ENCODE peak calls at places on chromosome 7, in nine cellular contexts. P is AG04450; C is IMR-90; T is natural killer cell; N is fibroblast of mammary gland; B is progenitor cell of endocrine pancreas; X is A549; A is MM.1S; D is CD8-positive, alpha-beta T cell. V is an unnamed sample.

GRCh38 chr7:131859162-131859821 is 302.9 kb upstream of the PODXL start:
- DNase-seq in P (peak), C (peak), T (no peak), N (peak), B (peak), X (peak), A (peak), D (peak), V (peak)

GRCh38 chr7:46015107-46015868 is 94.2 kb upstream of the IGFBP3 start:
- DNase-seq in P (no peak), C (peak), T (no peak), N (no peak), B (peak), X (no peak), A (peak), D (no peak), V (no peak)

GRCh38 chr7:74043523-74043951 is 15.6 kb downstream of the ELN start:
- DNase-seq in P (peak), C (peak), T (no peak), N (peak), B (no peak), X (no peak), A (no peak), D (no peak), V (no peak)

GRCh38 chr7:114081606-114082425 is 163.0 kb upstream of the PPP1R3A start:
- DNase-seq in P (peak), C (peak), T (no peak), N (peak), B (no peak), X (peak), A (peak), D (no peak), V (no peak)

GRCh38 chr7:15921576-15921975 is 235.1 kb upstream of the MEOX2 start:
- DNase-seq in P (no peak), C (peak), T (no peak), N (peak), B (no peak), X (no peak), A (no peak), D (no peak), V (no peak)

GRCh38 chr7:251446-252175 is 38.4 kb upstream of the FOXL3 start:
- DNase-seq in P (no peak), C (no peak), T (no peak), N (no peak), B (no peak), X (no peak), A (no peak), D (no peak), V (no peak)

GRCh38 chr7:18607025-18607424 is 111.5 kb downstream of the HDAC9 start:
- DNase-seq in P (no peak), C (peak), T (no peak), N (peak), B (no peak), X (no peak), A (no peak), D (no peak), V (no peak)

GRCh38 chr7:40882071-40882658 is 747.4 kb downstream of the SUGCT start:
- DNase-seq in P (no peak), C (no peak), T (no peak), N (no peak), B (no peak), X (no peak), A (no peak), D (no peak), V (no peak)

GRCh38 chr7:88217675-88218427 is 2.0 kb downstream of the SRI start:
- DNase-seq in P (no peak), C (no peak), T (no peak), N (no peak), B (no peak), X (no peak), A (peak), D (no peak), V (no peak)

GRCh38 chr7:41912851-41913580 is 210.1 kb upstream of the INHBA start:
- DNase-seq in P (no peak), C (peak), T (no peak), N (peak), B (no peak), X (no peak), A (no peak), D (no peak), V (no peak)

GRCh38 chr7:44466300-44467216 is 23.9 kb downstream of the NUDCD3 start:
- DNase-seq in P (no peak), C (peak), T (no peak), N (peak), B (no peak), X (no peak), A (no peak), D (no peak), V (no peak)

GRCh38 chr7:29914180-29914579 is 75.4 kb downstream of the SCRN1 start:
- DNase-seq in P (no peak), C (no peak), T (no peak), N (no peak), B (no peak), X (no peak), A (no peak), D (no peak), V (no peak)

GRCh38 chr7:240887-241421 is 48.6 kb downstream of the FAM20C start:
- DNase-seq in P (no peak), C (no peak), T (no peak), N (no peak), B (no peak), X (no peak), A (no peak), D (no peak), V (peak)

GRCh38 chr7:30173058-30173897 is 38.5 kb downstream of the MTURN start:
- DNase-seq in P (peak), C (peak), T (no peak), N (peak), B (no peak), X (no peak), A (no peak), D (no peak), V (no peak)

GRCh38 chr7:146791344-146792300 is 675.0 kb downstream of the CNTNAP2 start:
- DNase-seq in P (no peak), C (no peak), T (no peak), N (no peak), B (no peak), X (no peak), A (no peak), D (no peak), V (no peak)

GRCh38 chr7:23594879-23595604 is 2.1 kb upstream of the CCDC126 start:
- DNase-seq in P (no peak), C (no peak), T (no peak), N (peak), B (no peak), X (no peak), A (no peak), D (no peak), V (no peak)

GRCh38 chr7:127874951-127875608 is 156.2 kb downstream of the LRRC4 start:
- DNase-seq in P (no peak), C (peak), T (no peak), N (peak), B (no peak), X (no peak), A (no peak), D (no peak), V (no peak)

GRCh38 chr7:41224063-41224763 is 478.7 kb downstream of the INHBA start:
- DNase-seq in P (no peak), C (peak), T (no peak), N (peak), B (no peak), X (no peak), A (no peak), D (no peak), V (no peak)

GRCh38 chr7:14504134-14504533 is 398.4 kb downstream of the DGKB start:
- DNase-seq in P (no peak), C (no peak), T (no peak), N (no peak), B (no peak), X (no peak), A (no peak), D (no peak), V (no peak)

GRCh38 chr7:44914992-44915607 is 29.8 kb upstream of the PURB start:
- DNase-seq in P (no peak), C (no peak), T (no peak), N (no peak), B (no peak), X (no peak), A (no peak), D (peak), V (no peak)

GRCh38 chr7:8176370-8177081 is 85.4 kb downstream of the ICA1 start:
- DNase-seq in P (no peak), C (no peak), T (peak), N (no peak), B (no peak), X (no peak), A (peak), D (peak), V (no peak)

GRCh38 chr7:88795553-88795952 is at the start of gene TEX47:
- DNase-seq in P (no peak), C (no peak), T (no peak), N (no peak), B (no peak), X (no peak), A (no peak), D (no peak), V (no peak)

GRCh38 chr7:74657692-74658170 is at the start of gene GTF2I:
- DNase-seq in P (no peak), C (no peak), T (no peak), N (no peak), B (peak), X (no peak), A (no peak), D (no peak), V (no peak)

GRCh38 chr7:15459018-15459621 is 102.7 kb downstream of the AGMO start:
- DNase-seq in P (no peak), C (no peak), T (no peak), N (peak), B (no peak), X (no peak), A (no peak), D (no peak), V (no peak)

GRCh38 chr7:34371922-34372321 is 286.1 kb upstream of the NPSR1 start:
- DNase-seq in P (no peak), C (no peak), T (no peak), N (no peak), B (no peak), X (no peak), A (no peak), D (no peak), V (no peak)

GRCh38 chr7:149255174-149255573 is 6.8 kb upstream of the ZNF783 start:
- DNase-seq in P (no peak), C (no peak), T (no peak), N (no peak), B (no peak), X (no peak), A (no peak), D (no peak), V (no peak)

GRCh38 chr7:112297681-112298080 is 91.2 kb downstream of the ZNF277 start:
- DNase-seq in P (no peak), C (no peak), T (no peak), N (no peak), B (no peak), X (no peak), A (no peak), D (no peak), V (no peak)

GRCh38 chr7:44796034-44796503 is 412 bp upstream of the PPIA start:
- DNase-seq in P (no peak), C (peak), T (no peak), N (peak), B (no peak), X (peak), A (peak), D (no peak), V (no peak)

GRCh38 chr7:155298288-155298833 is 683 bp downstream of the INSIG1 start:
- DNase-seq in P (no peak), C (no peak), T (no peak), N (no peak), B (no peak), X (no peak), A (peak), D (peak), V (no peak)

GRCh38 chr7:21253740-21254687 is 173.9 kb upstream of the SP4 start:
- DNase-seq in P (no peak), C (peak), T (peak), N (peak), B (peak), X (peak), A (peak), D (peak), V (peak)

GRCh38 chr7:8379264-8379663 is 54.1 kb upstream of the NXPH1 start:
- DNase-seq in P (no peak), C (no peak), T (no peak), N (no peak), B (no peak), X (no peak), A (no peak), D (no peak), V (no peak)

GRCh38 chr7:100190059-100190711 is 12.5 kb downstream of the STAG3 start:
- DNase-seq in P (peak), C (peak), T (no peak), N (peak), B (no peak), X (peak), A (peak), D (no peak), V (no peak)

GRCh38 chr7:153022796-153023592 is 263.4 kb downstream of the ACTR3B start:
- DNase-seq in P (no peak), C (no peak), T (no peak), N (no peak), B (no peak), X (no peak), A (no peak), D (no peak), V (no peak)

GRCh38 chr7:38561166-38561565 is 70.0 kb downstream of the AMPH start:
- DNase-seq in P (no peak), C (peak), T (no peak), N (peak), B (no peak), X (no peak), A (no peak), D (no peak), V (no peak)

GRCh38 chr7:132899833-132900232 is 182.1 kb downstream of the CHCHD3 start:
- DNase-seq in P (no peak), C (no peak), T (no peak), N (no peak), B (no peak), X (no peak), A (no peak), D (no peak), V (no peak)
- TF ChIP-seq CTCF in P (no peak), C (no peak), T (no peak), N (peak), B (no peak), X (peak), A (peak), D (no peak), V (no peak)

DNA sequence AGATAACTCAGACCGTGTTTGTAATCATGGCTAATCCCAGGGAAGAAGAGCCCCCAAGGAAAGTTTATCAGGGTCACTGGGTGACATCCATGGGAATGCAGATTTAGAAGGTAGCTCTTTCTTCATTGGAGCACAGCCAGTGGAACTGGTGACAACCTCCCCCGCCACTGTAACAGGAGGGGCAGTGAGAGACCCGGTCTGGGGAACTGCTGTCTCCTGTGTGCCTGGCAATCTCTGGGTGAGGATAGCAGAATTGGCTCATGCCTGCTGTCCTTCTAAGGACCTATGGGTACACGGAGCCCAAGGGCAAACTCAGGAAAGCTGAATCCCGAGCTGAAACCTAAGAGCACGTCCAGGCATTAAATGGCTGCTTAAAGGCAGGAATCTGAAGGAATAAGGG is 341.6 kb downstream of the ABCA13 start:
- DNase-seq in P (no peak), C (no peak), T (no peak), N (no peak), B (no peak), X (no peak), A (no peak), D (no peak), V (no peak)
- TF ChIP-seq CTCF in P (no peak), C (no peak), T (no peak), N (no peak), B (no peak), X (no peak), A (no peak), D (no peak), V (no peak)

DNA sequence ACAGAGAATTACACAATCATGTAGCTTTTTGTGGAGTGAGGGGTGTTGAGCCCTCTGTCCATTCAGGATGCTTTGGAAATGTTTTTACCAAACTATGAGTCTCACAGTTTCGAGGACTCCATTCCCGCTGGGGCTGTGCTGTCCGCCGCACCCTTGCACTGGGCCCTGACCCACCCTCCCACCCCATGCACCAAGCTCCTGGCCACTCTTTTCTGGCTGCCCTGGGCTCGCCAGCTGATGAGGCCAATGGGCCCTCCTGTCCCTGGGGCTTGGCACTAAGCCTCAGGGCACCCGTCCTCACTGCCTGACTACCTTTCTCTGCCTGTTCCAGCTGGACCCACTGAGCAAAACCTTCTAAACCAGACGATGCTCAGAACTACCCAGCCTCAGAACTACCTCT is 332.1 kb downstream of the PTPRN2 start:
- DNase-seq in P (no peak), C (no peak), T (no peak), N (no peak), B (no peak), X (no peak), A (no peak), D (no peak), V (no peak)
- TF ChIP-seq CTCF in P (no peak), C (no peak), T (no peak), N (no peak), B (no peak), X (no peak), A (no peak), D (no peak), V (no peak)

GRCh38 chr7:93882481-93882880 is 8.1 kb downstream of the TFPI2 start:
- DNase-seq in P (no peak), C (no peak), T (no peak), N (no peak), B (no peak), X (no peak), A (no peak), D (no peak), V (no peak)

GRCh38 chr7:93884541-93884940 is 6.0 kb downstream of the TFPI2 start:
- DNase-seq in P (no peak), C (no peak), T (no peak), N (no peak), B (no peak), X (no peak), A (no peak), D (no peak), V (no peak)

GRCh38 chr7:93883917-93884345 is 6.6 kb downstream of the TFPI2 start:
- DNase-seq in P (no peak), C (no peak), T (no peak), N (no peak), B (no peak), X (no peak), A (no peak), D (no peak), V (no peak)

GRCh38 chr7:93879356-93879755 is 11.2 kb downstream of the TFPI2 start:
- DNase-seq in P (no peak), C (no peak), T (no peak), N (no peak), B (no peak), X (no peak), A (no peak), D (no peak), V (no peak)

DNA sequence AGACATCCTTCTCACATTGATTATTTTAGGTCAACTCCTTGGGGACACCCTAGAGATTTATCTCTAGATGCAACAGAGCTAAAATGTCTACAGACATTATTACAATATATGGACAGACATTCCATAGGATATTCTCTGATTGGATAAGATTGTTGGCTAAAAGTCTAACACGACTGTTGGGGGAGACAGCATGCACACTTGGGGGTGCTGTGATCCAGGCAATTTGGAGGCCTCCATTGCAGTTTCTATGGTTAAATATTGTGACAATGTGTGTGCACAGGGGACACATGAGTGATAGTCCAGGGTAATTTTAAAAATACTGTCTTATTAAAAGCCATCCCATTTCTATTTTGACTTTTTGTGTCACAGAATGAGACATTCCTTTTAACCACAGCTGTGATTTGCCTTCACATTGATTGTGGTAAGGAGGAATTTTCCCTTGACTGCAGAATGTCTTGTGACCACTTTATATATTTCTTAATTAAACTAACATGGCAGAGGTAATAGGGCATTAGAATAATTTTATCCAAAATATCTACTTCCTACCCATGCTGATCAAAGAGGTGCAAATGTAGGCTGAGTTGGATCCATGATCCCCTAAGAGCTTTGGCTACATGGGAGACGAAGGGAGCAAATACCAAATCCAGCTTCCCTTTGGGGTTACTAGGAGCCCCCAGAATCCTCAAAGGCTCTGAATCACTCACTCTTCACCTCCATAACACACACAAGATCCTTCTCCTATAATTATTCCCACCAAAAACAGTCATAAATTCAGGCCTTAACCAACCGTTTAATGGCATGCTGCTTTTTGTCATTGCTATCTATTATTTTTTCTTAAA is 7.3 kb downstream of the TFPI2 start:
- DNase-seq in P (no peak), C (no peak), T (no peak), N (no peak), B (no peak), X (no peak), A (no peak), D (no peak), V (no peak)
- TF ChIP-seq CTCF in P (no peak), C (no peak), T (no peak), N (no peak), B (no peak), X (no peak), A (no peak), D (no peak), V (peak)

DNA sequence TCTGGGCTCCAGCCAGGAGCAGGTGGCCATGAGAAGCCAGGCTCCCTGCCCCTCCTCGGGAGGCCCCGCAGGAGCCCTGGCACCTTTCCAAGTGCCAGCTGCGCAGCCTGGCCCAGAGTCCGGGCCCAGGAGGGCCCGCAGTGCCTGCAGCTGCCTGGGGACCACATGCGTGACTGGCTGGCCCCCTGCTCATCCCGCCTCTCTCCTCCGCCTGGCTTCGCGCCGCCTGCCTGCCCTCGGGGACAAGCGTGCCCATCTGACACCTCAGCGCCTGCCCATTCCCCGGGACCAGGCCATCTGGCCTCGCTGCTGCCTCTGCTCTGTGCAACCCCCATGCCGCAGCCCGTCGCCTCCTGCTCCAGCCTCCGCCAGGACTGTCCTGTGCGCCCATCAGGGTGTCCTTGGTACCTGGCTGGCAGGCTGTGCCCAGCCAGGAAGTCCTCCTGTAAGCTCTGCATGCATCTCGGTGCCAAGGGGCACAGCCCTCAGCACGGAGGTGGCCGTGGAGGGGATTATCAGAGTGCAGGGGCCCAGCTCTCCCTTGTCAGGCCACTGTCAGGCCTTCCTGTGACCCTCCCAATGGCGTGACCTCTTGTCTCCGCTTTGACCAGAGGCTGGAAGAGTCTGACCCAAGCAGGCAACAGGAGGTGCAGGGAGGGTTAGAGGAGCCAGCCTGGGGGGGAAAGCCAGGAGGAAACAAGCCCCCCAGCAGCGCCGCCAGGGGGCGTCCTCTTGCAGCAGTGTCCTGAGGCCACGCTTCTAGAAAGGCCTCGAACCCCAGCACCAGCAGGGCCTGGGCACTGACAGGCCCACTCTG is 50.5 kb downstream of the TMEM209 start:
- DNase-seq in P (no peak), C (no peak), T (no peak), N (no peak), B (no peak), X (no peak), A (no peak), D (no peak), V (no peak)
- TF ChIP-seq CTCF in P (peak), C (no peak), T (no peak), N (peak), B (peak), X (no peak), A (peak), D (no peak), V (peak)

GRCh38 chr7:110839866-110840265 is 251.1 kb upstream of the LRRN3 start:
- DNase-seq in P (peak), C (peak), T (no peak), N (peak), B (no peak), X (no peak), A (no peak), D (no peak), V (no peak)
- TF ChIP-seq CTCF in P (peak), C (no peak), T (no peak), N (no peak), B (no peak), X (no peak), A (no peak), D (no peak), V (no peak)

V was measured in D721Med.